ENCODE peak calls at places on chromosomes 3 and 15, in nine cellular contexts. One of them, this sample, is unnamed.

GRCh38 chr3:153443961-153444360 is 281.9 kb downstream of the RAP2B start:
- DNase-seq in psoas muscle: no peak
- DNase-seq in hepatocyte: no peak
- DNase-seq in heart left ventricle: no peak
- DNase-seq in lung: no peak
- DNase-seq in pancreas: no peak
- DNase-seq in uterus: no peak
- DNase-seq in adrenal gland: no peak
- DNase-seq in fibroblast of lung: no peak
- DNase-seq in this sample: peak

GRCh38 chr3:149247929-149248691 is 26.5 kb upstream of the CP start:
- DNase-seq in lung: no peak
- DNase-seq in uterus: no peak
- DNase-seq in adrenal gland: no peak
- DNase-seq in fibroblast of lung: peak
- DNase-seq in psoas muscle: no peak
- DNase-seq in heart left ventricle: no peak
- DNase-seq in pancreas: no peak
- DNase-seq in hepatocyte: no peak
- DNase-seq in this sample: peak

GRCh38 chr15:57578288-57578900 is 13.3 kb upstream of the MYZAP start:
- DNase-seq in pancreas: no peak
- DNase-seq in psoas muscle: no peak
- DNase-seq in hepatocyte: no peak
- DNase-seq in heart left ventricle: no peak
- DNase-seq in fibroblast of lung: no peak
- DNase-seq in uterus: no peak
- DNase-seq in adrenal gland: no peak
- DNase-seq in lung: no peak
- DNase-seq in this sample: peak

GRCh38 chr15:67823371-67824156 is 1.7 kb upstream of the SKOR1 start:
- DNase-seq in hepatocyte: no peak
- DNase-seq in psoas muscle: no peak
- DNase-seq in uterus: no peak
- DNase-seq in heart left ventricle: no peak
- DNase-seq in lung: no peak
- DNase-seq in adrenal gland: no peak
- DNase-seq in pancreas: no peak
- DNase-seq in fibroblast of lung: no peak
- DNase-seq in this sample: no peak

GRCh38 chr15:25406846-25407245 is 32.0 kb downstream of the UBE3A start:
- DNase-seq in uterus: no peak
- DNase-seq in fibroblast of lung: no peak
- DNase-seq in pancreas: no peak
- DNase-seq in hepatocyte: no peak
- DNase-seq in heart left ventricle: no peak
- DNase-seq in psoas muscle: no peak
- DNase-seq in adrenal gland: no peak
- DNase-seq in lung: no peak
- DNase-seq in this sample: no peak

GRCh38 chr15:38905634-38906033 is 341.0 kb upstream of the RASGRP1 start:
- DNase-seq in lung: no peak
- DNase-seq in pancreas: no peak
- DNase-seq in heart left ventricle: no peak
- DNase-seq in adrenal gland: no peak
- DNase-seq in psoas muscle: no peak
- DNase-seq in hepatocyte: no peak
- DNase-seq in uterus: no peak
- DNase-seq in fibroblast of lung: peak
- DNase-seq in this sample: no peak

GRCh38 chr3:122189357-122189756 is 5.9 kb downstream of the CASR start:
- DNase-seq in uterus: no peak
- DNase-seq in adrenal gland: no peak
- DNase-seq in hepatocyte: no peak
- DNase-seq in lung: no peak
- DNase-seq in pancreas: no peak
- DNase-seq in heart left ventricle: no peak
- DNase-seq in psoas muscle: no peak
- DNase-seq in fibroblast of lung: no peak
- DNase-seq in this sample: no peak

GRCh38 chr3:178845446-178846118 is 226.0 kb downstream of the ZMAT3 start:
- DNase-seq in hepatocyte: no peak
- DNase-seq in pancreas: no peak
- DNase-seq in adrenal gland: no peak
- DNase-seq in lung: no peak
- DNase-seq in fibroblast of lung: peak
- DNase-seq in psoas muscle: no peak
- DNase-seq in heart left ventricle: no peak
- DNase-seq in uterus: no peak
- DNase-seq in this sample: peak

GRCh38 chr3:126465928-126466564 is 9.6 kb downstream of the ZXDC start:
- DNase-seq in uterus: no peak
- DNase-seq in psoas muscle: no peak
- DNase-seq in lung: peak
- DNase-seq in heart left ventricle: peak
- DNase-seq in hepatocyte: no peak
- DNase-seq in fibroblast of lung: no peak
- DNase-seq in pancreas: peak
- DNase-seq in adrenal gland: no peak
- DNase-seq in this sample: no peak

GRCh38 chr15:65163041-65163440 is 22.1 kb downstream of the CLPX start:
- DNase-seq in hepatocyte: no peak
- DNase-seq in fibroblast of lung: peak
- DNase-seq in lung: no peak
- DNase-seq in adrenal gland: no peak
- DNase-seq in psoas muscle: no peak
- DNase-seq in pancreas: no peak
- DNase-seq in uterus: no peak
- DNase-seq in heart left ventricle: no peak
- DNase-seq in this sample: no peak

GRCh38 chr15:33358303-33358702 is 47.5 kb downstream of the RYR3 start:
- DNase-seq in adrenal gland: no peak
- DNase-seq in uterus: no peak
- DNase-seq in lung: no peak
- DNase-seq in hepatocyte: no peak
- DNase-seq in fibroblast of lung: peak
- DNase-seq in pancreas: no peak
- DNase-seq in heart left ventricle: no peak
- DNase-seq in psoas muscle: no peak
- DNase-seq in this sample: no peak

GRCh38 chr15:57969355-57969754 is 96.2 kb downstream of the ALDH1A2 start:
- DNase-seq in fibroblast of lung: no peak
- DNase-seq in pancreas: no peak
- DNase-seq in psoas muscle: no peak
- DNase-seq in heart left ventricle: no peak
- DNase-seq in uterus: no peak
- DNase-seq in adrenal gland: no peak
- DNase-seq in lung: no peak
- DNase-seq in hepatocyte: no peak
- DNase-seq in this sample: peak

GRCh38 chr15:52255935-52256334 is 39.7 kb downstream of the MYO5C start:
- DNase-seq in lung: no peak
- DNase-seq in uterus: no peak
- DNase-seq in hepatocyte: no peak
- DNase-seq in adrenal gland: no peak
- DNase-seq in psoas muscle: no peak
- DNase-seq in pancreas: no peak
- DNase-seq in heart left ventricle: no peak
- DNase-seq in fibroblast of lung: no peak
- DNase-seq in this sample: no peak

GRCh38 chr3:150372320-150373118 is 35.6 kb upstream of the TSC22D2 start:
- DNase-seq in heart left ventricle: no peak
- DNase-seq in fibroblast of lung: peak
- DNase-seq in pancreas: no peak
- DNase-seq in adrenal gland: no peak
- DNase-seq in lung: no peak
- DNase-seq in hepatocyte: no peak
- DNase-seq in psoas muscle: no peak
- DNase-seq in uterus: no peak
- DNase-seq in this sample: peak

GRCh38 chr3:150371741-150372254 is 36.3 kb upstream of the TSC22D2 start:
- DNase-seq in heart left ventricle: peak
- DNase-seq in psoas muscle: no peak
- DNase-seq in pancreas: peak
- DNase-seq in lung: peak
- DNase-seq in adrenal gland: peak
- DNase-seq in fibroblast of lung: peak
- DNase-seq in hepatocyte: peak
- DNase-seq in uterus: peak
- DNase-seq in this sample: peak

GRCh38 chr3:150374975-150375374 is 33.1 kb upstream of the TSC22D2 start:
- DNase-seq in uterus: no peak
- DNase-seq in pancreas: no peak
- DNase-seq in adrenal gland: no peak
- DNase-seq in lung: no peak
- DNase-seq in heart left ventricle: no peak
- DNase-seq in hepatocyte: no peak
- DNase-seq in psoas muscle: no peak
- DNase-seq in fibroblast of lung: no peak
- DNase-seq in this sample: no peak

GRCh38 chr3:150370982-150371381 is 37.1 kb upstream of the TSC22D2 start:
- DNase-seq in heart left ventricle: no peak
- DNase-seq in pancreas: no peak
- DNase-seq in lung: no peak
- DNase-seq in adrenal gland: no peak
- DNase-seq in uterus: no peak
- DNase-seq in psoas muscle: no peak
- DNase-seq in fibroblast of lung: peak
- DNase-seq in hepatocyte: no peak
- DNase-seq in this sample: no peak

DNA sequence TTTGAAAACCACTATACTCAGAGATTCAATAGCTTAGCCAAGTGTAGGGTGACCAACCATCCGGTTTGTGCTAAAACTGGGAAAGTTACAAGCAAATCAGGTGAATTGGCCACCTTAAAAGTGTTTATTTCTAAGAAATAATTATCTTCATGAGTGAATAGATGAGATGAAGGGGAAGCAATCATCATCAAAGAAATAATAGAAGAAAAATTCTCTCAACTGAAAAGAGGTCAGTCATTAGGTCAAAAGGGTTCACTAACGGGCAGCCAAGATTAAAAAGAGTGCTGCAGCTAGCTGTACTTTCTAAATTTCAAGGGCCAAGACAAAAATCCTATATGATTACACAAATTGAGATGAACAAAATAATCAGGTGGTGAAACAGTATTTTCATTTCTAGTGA is 34.9 kb upstream of the TSC22D2 start:
- DNase-seq in fibroblast of lung: no peak
- DNase-seq in heart left ventricle: no peak
- DNase-seq in adrenal gland: no peak
- DNase-seq in pancreas: no peak
- DNase-seq in psoas muscle: no peak
- DNase-seq in uterus: no peak
- DNase-seq in lung: no peak
- DNase-seq in hepatocyte: no peak
- DNase-seq in this sample: no peak
- H3K4me3 ChIP-seq in fibroblast of lung: no peak
- H3K4me3 ChIP-seq in heart left ventricle: no peak
- H3K4me3 ChIP-seq in adrenal gland: no peak
- H3K4me3 ChIP-seq in pancreas: no peak
- H3K4me3 ChIP-seq in psoas muscle: no peak
- H3K4me3 ChIP-seq in uterus: no peak
- H3K4me3 ChIP-seq in lung: no peak
- H3K4me3 ChIP-seq in hepatocyte: no peak
- H3K4me3 ChIP-seq in this sample: no peak

DNA sequence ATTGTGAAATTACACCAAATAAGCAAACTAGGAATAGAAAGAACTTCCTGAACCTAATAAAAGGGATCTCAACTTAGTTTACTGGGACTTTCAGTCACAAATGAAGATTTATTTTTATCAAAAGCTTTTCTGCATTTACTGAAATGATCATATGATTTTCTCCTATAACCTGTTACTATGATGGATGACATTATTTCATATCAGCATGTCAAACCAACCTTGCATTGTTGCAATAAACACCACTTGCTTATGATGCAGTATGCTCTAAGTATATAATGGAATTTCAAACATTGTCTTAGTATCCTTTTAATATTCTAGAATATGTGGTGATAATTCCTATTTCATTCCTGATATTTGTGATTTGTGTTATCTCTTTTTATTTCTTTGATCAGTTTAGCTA is 303.0 kb downstream of the CGGBP1 start:
- DNase-seq in pancreas: no peak
- DNase-seq in psoas muscle: no peak
- DNase-seq in lung: no peak
- DNase-seq in adrenal gland: no peak
- DNase-seq in heart left ventricle: no peak
- DNase-seq in hepatocyte: no peak
- DNase-seq in uterus: no peak
- DNase-seq in fibroblast of lung: no peak
- DNase-seq in this sample: no peak
- H3K4me3 ChIP-seq in pancreas: no peak
- H3K4me3 ChIP-seq in psoas muscle: no peak
- H3K4me3 ChIP-seq in lung: no peak
- H3K4me3 ChIP-seq in adrenal gland: no peak
- H3K4me3 ChIP-seq in heart left ventricle: no peak
- H3K4me3 ChIP-seq in hepatocyte: no peak
- H3K4me3 ChIP-seq in uterus: no peak
- H3K4me3 ChIP-seq in fibroblast of lung: no peak
- H3K4me3 ChIP-seq in this sample: no peak

GRCh38 chr3:31010491-31010890 is 116.0 kb upstream of the GADL1 start:
- DNase-seq in pancreas: no peak
- DNase-seq in uterus: no peak
- DNase-seq in fibroblast of lung: peak
- DNase-seq in heart left ventricle: no peak
- DNase-seq in adrenal gland: no peak
- DNase-seq in hepatocyte: no peak
- DNase-seq in psoas muscle: no peak
- DNase-seq in lung: no peak
- DNase-seq in this sample: peak
- H3K4me3 ChIP-seq in pancreas: no peak
- H3K4me3 ChIP-seq in uterus: no peak
- H3K4me3 ChIP-seq in fibroblast of lung: no peak
- H3K4me3 ChIP-seq in heart left ventricle: no peak
- H3K4me3 ChIP-seq in adrenal gland: no peak
- H3K4me3 ChIP-seq in hepatocyte: no peak
- H3K4me3 ChIP-seq in psoas muscle: no peak
- H3K4me3 ChIP-seq in lung: no peak
- H3K4me3 ChIP-seq in this sample: no peak

DNA sequence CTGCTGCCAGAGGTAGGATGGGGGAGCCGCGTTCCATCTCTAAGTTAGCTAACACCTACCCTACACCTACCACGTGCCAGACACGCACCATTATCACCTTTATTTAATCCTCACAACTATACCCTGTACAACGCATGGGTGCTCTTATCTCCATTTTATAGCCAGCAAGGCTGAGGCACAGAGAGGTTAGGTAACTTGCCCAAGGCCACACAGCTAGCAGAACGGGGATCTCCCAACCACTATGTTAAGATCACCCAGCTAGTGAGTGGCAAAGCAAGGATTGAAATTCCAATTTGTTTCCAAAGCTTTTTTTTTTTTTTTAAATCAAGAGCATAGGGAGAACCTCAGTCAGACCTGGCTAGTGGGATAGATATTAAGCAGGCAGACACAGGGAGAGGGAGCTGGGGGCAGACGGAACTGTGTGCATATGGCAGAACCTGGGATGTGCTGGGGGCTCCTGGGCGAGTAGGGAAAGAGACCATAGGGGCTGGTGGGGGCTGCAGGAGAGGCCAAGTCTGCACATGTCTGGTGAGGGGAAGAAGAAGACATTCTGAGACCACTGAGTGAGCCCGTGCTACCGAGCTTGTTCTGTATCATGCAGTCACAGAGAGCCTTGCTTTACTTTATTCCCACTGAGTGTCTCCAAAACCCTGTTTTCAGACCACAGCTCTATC is 196.3 kb upstream of the TPM1 start:
- DNase-seq in adrenal gland: no peak
- DNase-seq in uterus: no peak
- DNase-seq in hepatocyte: no peak
- DNase-seq in pancreas: no peak
- DNase-seq in fibroblast of lung: no peak
- DNase-seq in lung: no peak
- DNase-seq in psoas muscle: no peak
- DNase-seq in heart left ventricle: no peak
- DNase-seq in this sample: no peak
- H3K4me3 ChIP-seq in adrenal gland: no peak
- H3K4me3 ChIP-seq in uterus: no peak
- H3K4me3 ChIP-seq in hepatocyte: no peak
- H3K4me3 ChIP-seq in pancreas: no peak
- H3K4me3 ChIP-seq in fibroblast of lung: no peak
- H3K4me3 ChIP-seq in lung: no peak
- H3K4me3 ChIP-seq in psoas muscle: no peak
- H3K4me3 ChIP-seq in heart left ventricle: no peak
- H3K4me3 ChIP-seq in this sample: no peak